ENCODE peak calls at places on chromosomes 5 and 9, in seven cellular contexts. I, Z, X, F, K, D and E are unnamed samples.

GRCh38 chr9:107667269-107667681 is 177.7 kb upstream of the KLF4 start:
- DNase-seq in I (no peak), Z (no peak), X (no peak), F (no peak), K (no peak), D (no peak), E (no peak)

GRCh38 chr5:93407470-93407869 is 173.5 kb downstream of the NR2F1-AS1 start:
- DNase-seq in I (no peak), Z (no peak), X (no peak), F (no peak), K (no peak), D (no peak), E (no peak)

GRCh38 chr9:122684851-122685250 is 9.9 kb downstream of the OR1L3 start:
- DNase-seq in I (no peak), Z (no peak), X (no peak), F (no peak), K (no peak), D (no peak), E (no peak)

GRCh38 chr9:133477992-133478850 is 678 bp downstream of the SLC2A6 start:
- DNase-seq in I (no peak), Z (no peak), X (peak; percentile 58), F (peak; percentile 49), K (peak; percentile 74), D (peak; percentile 51), E (peak; percentile 85)

GRCh38 chr9:17116400-17116837 is 18.4 kb upstream of the CNTLN start:
- DNase-seq in I (no peak), Z (peak; percentile 35), X (no peak), F (no peak), K (peak; percentile 7), D (peak; percentile 30), E (no peak)

GRCh38 chr9:88651682-88652633 is 117.0 kb downstream of the NXNL2 start:
- DNase-seq in I (no peak), Z (no peak), X (peak; percentile 89), F (peak; percentile 76), K (peak; percentile 90), D (peak; percentile 89), E (peak; percentile 93)

GRCh38 chr5:1294839-1295649 is at the start of gene TERT:
- DNase-seq in I (peak; percentile 61), Z (no peak), X (no peak), F (no peak), K (no peak), D (no peak), E (peak; percentile 80)

GRCh38 chr5:131587541-131587940 is 47.5 kb downstream of the RAPGEF6 start:
- DNase-seq in I (no peak), Z (no peak), X (no peak), F (no peak), K (no peak), D (no peak), E (no peak)

GRCh38 chr5:7382588-7382987 is 13.3 kb upstream of the ADCY2 start:
- DNase-seq in I (no peak), Z (no peak), X (no peak), F (no peak), K (no peak), D (no peak), E (no peak)

GRCh38 chr5:173721259-173722232 is 105.1 kb upstream of the BOD1 start:
- DNase-seq in I (no peak), Z (no peak), X (no peak), F (no peak), K (no peak), D (no peak), E (no peak)

GRCh38 chr9:26947736-26948135 is 694 bp upstream of the PLAA start:
- DNase-seq in I (no peak), Z (no peak), X (no peak), F (no peak), K (no peak), D (no peak), E (no peak)

GRCh38 chr9:38388283-38389223 is 3.9 kb upstream of the ALDH1B1 start:
- DNase-seq in I (no peak), Z (no peak), X (no peak), F (peak; percentile 23), K (no peak), D (no peak), E (no peak)

GRCh38 chr9:69824497-69825252 is 4.1 kb downstream of the CFAP95 start:
- DNase-seq in I (no peak), Z (no peak), X (no peak), F (no peak), K (no peak), D (no peak), E (no peak)

GRCh38 chr9:124372038-124372437 is 43.2 kb downstream of the PSMB7 start:
- DNase-seq in I (no peak), Z (no peak), X (no peak), F (no peak), K (no peak), D (no peak), E (no peak)

GRCh38 chr5:67731886-67732285 is 483.7 kb upstream of the PIK3R1 start:
- DNase-seq in I (no peak), Z (no peak), X (no peak), F (no peak), K (no peak), D (no peak), E (no peak)